ENCODE peak calls at places on chromosomes 12 and 14, in four cellular contexts. One of them, this sample, is unnamed.

GRCh38 chr14:72549026-72549425 is 344.9 kb downstream of the DPF3 start:
- DNase-seq in heart left ventricle: no peak
- DNase-seq in midbrain: peak; percentile 16
- DNase-seq in ovary: no peak
- DNase-seq in this sample: no peak

GRCh38 chr12:53065975-53066593 is 13.1 kb downstream of the SPRYD3 start:
- DNase-seq in ovary: peak; percentile 90
- DNase-seq in heart left ventricle: peak; percentile 87
- DNase-seq in midbrain: peak; percentile 75
- DNase-seq in this sample: peak; percentile 78

GRCh38 chr12:116955382-116956021 is 44.8 kb downstream of the FBXW8 start:
- DNase-seq in midbrain: no peak
- DNase-seq in heart left ventricle: no peak
- DNase-seq in ovary: no peak
- DNase-seq in this sample: no peak

GRCh38 chr14:52266179-52266578 is 1.3 kb upstream of the PTGDR start:
- DNase-seq in ovary: no peak
- DNase-seq in heart left ventricle: no peak
- DNase-seq in midbrain: no peak
- DNase-seq in this sample: no peak

GRCh38 chr14:92696356-92696755 is 52.1 kb downstream of the LGMN start:
- DNase-seq in ovary: no peak
- DNase-seq in midbrain: no peak
- DNase-seq in heart left ventricle: no peak
- DNase-seq in this sample: no peak

GRCh38 chr12:123983822-123984485 is 10.9 kb downstream of the ZNF664 start:
- DNase-seq in heart left ventricle: no peak
- DNase-seq in midbrain: peak; percentile 78
- DNase-seq in ovary: peak; percentile 51
- DNase-seq in this sample: peak; percentile 51

GRCh38 chr14:34081576-34082136 is 130.8 kb upstream of the EGLN3 start:
- DNase-seq in ovary: no peak
- DNase-seq in heart left ventricle: no peak
- DNase-seq in midbrain: no peak
- DNase-seq in this sample: no peak

GRCh38 chr12:54169036-54169435 is 19.7 kb downstream of the SMUG1 start:
- DNase-seq in heart left ventricle: no peak
- DNase-seq in ovary: no peak
- DNase-seq in midbrain: no peak
- DNase-seq in this sample: no peak

GRCh38 chr14:100615736-100616695 is 28.8 kb upstream of the BEGAIN start:
- DNase-seq in midbrain: peak; percentile 24
- DNase-seq in ovary: no peak
- DNase-seq in heart left ventricle: no peak
- DNase-seq in this sample: no peak

GRCh38 chr12:96047151-96047620 is 11.8 kb upstream of the LTA4H start:
- DNase-seq in heart left ventricle: no peak
- DNase-seq in midbrain: no peak
- DNase-seq in ovary: no peak
- DNase-seq in this sample: no peak

GRCh38 chr12:71432936-71433335 is 6.7 kb upstream of the LGR5 start:
- DNase-seq in heart left ventricle: no peak
- DNase-seq in midbrain: no peak
- DNase-seq in ovary: no peak
- DNase-seq in this sample: no peak

GRCh38 chr12:48194780-48195179 is 8.3 kb downstream of the OR10AD1 start:
- DNase-seq in heart left ventricle: no peak
- DNase-seq in ovary: no peak
- DNase-seq in midbrain: no peak
- DNase-seq in this sample: no peak

GRCh38 chr14:35369701-35370191 is 34.8 kb downstream of the NFKBIA start:
- DNase-seq in midbrain: no peak
- DNase-seq in ovary: no peak
- DNase-seq in heart left ventricle: no peak
- DNase-seq in this sample: no peak

GRCh38 chr12:52244615-52244994 is 11.6 kb downstream of the KRT7 start:
- DNase-seq in heart left ventricle: no peak
- DNase-seq in midbrain: no peak
- DNase-seq in ovary: no peak
- DNase-seq in this sample: no peak

GRCh38 chr12:104930388-104931326 is 27.4 kb downstream of the SLC41A2 start:
- DNase-seq in heart left ventricle: no peak
- DNase-seq in midbrain: no peak
- DNase-seq in ovary: no peak
- DNase-seq in this sample: no peak

GRCh38 chr14:73244541-73244940 is 7.2 kb downstream of the PAPLN start:
- DNase-seq in heart left ventricle: no peak
- DNase-seq in ovary: no peak
- DNase-seq in midbrain: no peak
- DNase-seq in this sample: no peak

GRCh38 chr12:130225347-130225746 is 63.1 kb downstream of the FZD10 start:
- DNase-seq in midbrain: no peak
- DNase-seq in heart left ventricle: no peak
- DNase-seq in ovary: no peak
- DNase-seq in this sample: no peak

GRCh38 chr12:47742253-47742825 is 16.3 kb downstream of the RAPGEF3 start:
- DNase-seq in midbrain: no peak
- DNase-seq in ovary: peak; percentile 77
- DNase-seq in heart left ventricle: peak; percentile 81
- DNase-seq in this sample: peak; percentile 61

GRCh38 chr14:100754020-100754419 is 27.3 kb downstream of the DLK1 start:
- DNase-seq in midbrain: no peak
- DNase-seq in ovary: no peak
- DNase-seq in heart left ventricle: no peak
- DNase-seq in this sample: no peak

GRCh38 chr12:106282457-106283097 is 20.0 kb upstream of the TCP11L2 start:
- DNase-seq in midbrain: no peak
- DNase-seq in ovary: no peak
- DNase-seq in heart left ventricle: no peak
- DNase-seq in this sample: peak; percentile 69

GRCh38 chr12:111775205-111776193 is 8.8 kb downstream of the ALDH2 start:
- DNase-seq in midbrain: peak; percentile 81
- DNase-seq in ovary: peak; percentile 85
- DNase-seq in heart left ventricle: peak; percentile 86
- DNase-seq in this sample: peak; percentile 94

GRCh38 chr14:89912667-89913211 is 41.8 kb downstream of the EFCAB11 start:
- DNase-seq in heart left ventricle: no peak
- DNase-seq in midbrain: peak; percentile 29
- DNase-seq in ovary: no peak
- DNase-seq in this sample: no peak

GRCh38 chr12:66228462-66228861 is 39.4 kb downstream of the IRAK3 start:
- DNase-seq in heart left ventricle: no peak
- DNase-seq in ovary: no peak
- DNase-seq in midbrain: no peak
- DNase-seq in this sample: no peak

GRCh38 chr12:6363330-6364036 is 11.9 kb downstream of the SCNN1A start:
- DNase-seq in midbrain: peak; percentile 33
- DNase-seq in ovary: peak; percentile 82
- DNase-seq in heart left ventricle: peak; percentile 87
- DNase-seq in this sample: peak; percentile 81